ENCODE peak calls at places on chromosomes 16 and 17, in nine cellular contexts. Y, X, F, L, M, N, C, Q and J are unnamed samples.

GRCh38 chr16:13559624-13560023 is 360.3 kb upstream of the ERCC4 start:
- DNase-seq in Q (no peak), X (no peak), N (no peak), L (no peak), C (no peak), F (no peak), Y (no peak), M (no peak), J (no peak)

GRCh38 chr17:76716146-76716833 is 5.5 kb upstream of the MXRA7 start:
- DNase-seq in C (peak), Y (peak), Q (peak), M (no peak), F (peak), N (no peak), L (peak), X (no peak), J (no peak)

GRCh38 chr17:82534401-82534812 is 14.9 kb downstream of the FOXK2 start:
- DNase-seq in N (no peak), M (no peak), F (no peak), X (no peak), L (no peak), Q (peak), C (no peak), Y (no peak), J (no peak)

GRCh38 chr17:78526231-78527025 is 50.8 kb downstream of the DNAH17 start:
- DNase-seq in F (no peak), Q (no peak), M (no peak), Y (no peak), N (peak), C (no peak), L (no peak), X (no peak), J (no peak)

GRCh38 chr17:15508466-15508865 is 41.0 kb upstream of the CDRT4 start:
- DNase-seq in L (no peak), F (no peak), Y (no peak), N (no peak), C (no peak), M (no peak), X (no peak), Q (no peak), J (no peak)

GRCh38 chr17:48878920-48879898 is 13.4 kb upstream of the ATP5MC1 start:
- DNase-seq in M (peak), N (peak), Y (peak), Q (peak), X (no peak), F (no peak), L (no peak), C (peak), J (no peak)

GRCh38 chr17:61709567-61709966 is 118.5 kb upstream of the NACA2 start:
- DNase-seq in X (no peak), C (no peak), Y (no peak), L (no peak), N (no peak), F (no peak), M (no peak), Q (no peak), J (no peak)

GRCh38 chr17:81277421-81277820 is 17.7 kb downstream of the SLC38A10 start:
- DNase-seq in Y (peak), Q (no peak), F (no peak), M (no peak), L (no peak), X (no peak), C (no peak), N (peak), J (no peak)

GRCh38 chr17:78974635-78975591 is 4.8 kb downstream of the LGALS3BP start:
- DNase-seq in Y (peak), C (peak), M (no peak), F (peak), Q (peak), X (peak), L (peak), N (peak), J (no peak)

GRCh38 chr16:27639588-27640276 is 89.8 kb downstream of the KATNIP start:
- DNase-seq in M (no peak), X (no peak), Q (peak), L (no peak), C (peak), N (peak), Y (peak), F (no peak), J (no peak)

GRCh38 chr16:24681793-24682192 is 47.7 kb upstream of the TNRC6A start:
- DNase-seq in C (no peak), Q (peak), M (no peak), X (no peak), L (no peak), Y (peak), N (no peak), F (no peak), J (no peak)

GRCh38 chr16:3766177-3766576 is 48.9 kb upstream of the TRAP1 start:
- DNase-seq in Q (no peak), X (no peak), F (no peak), M (no peak), Y (no peak), L (no peak), C (no peak), N (no peak), J (no peak)

GRCh38 chr16:19884611-19885455 is at the start of gene GPRC5B:
- DNase-seq in Q (no peak), F (peak), L (no peak), M (peak), X (no peak), Y (no peak), N (peak), C (peak), J (no peak)

GRCh38 chr16:68526782-68527145 is 12.3 kb upstream of the ZFP90 start:
- DNase-seq in X (no peak), Q (no peak), Y (no peak), F (no peak), C (no peak), N (no peak), M (no peak), L (no peak), J (no peak)

GRCh38 chr17:78272181-78272913 is 40.9 kb downstream of the TMEM235 start:
- DNase-seq in X (no peak), Q (peak), L (no peak), Y (peak), M (peak), F (peak), N (peak), C (no peak), J (no peak)

GRCh38 chr16:11398851-11399250 is 53.6 kb downstream of the RMI2 start:
- DNase-seq in F (no peak), Y (no peak), N (no peak), X (peak), C (no peak), M (no peak), Q (no peak), L (no peak), J (no peak)

GRCh38 chr17:31582151-31582907 is 190.9 kb downstream of the RAB11FIP4 start:
- DNase-seq in Y (no peak), L (peak), X (no peak), N (peak), Q (no peak), M (no peak), C (no peak), F (peak), J (no peak)

GRCh38 chr17:3513305-3514035 is 37.7 kb downstream of the ASPA start:
- DNase-seq in C (no peak), X (peak), L (no peak), F (no peak), Y (peak), M (no peak), Q (no peak), N (no peak), J (no peak)

GRCh38 chr17:64635647-64636305 is 26.3 kb downstream of the SMURF2 start:
- DNase-seq in L (no peak), X (no peak), M (no peak), N (no peak), Y (peak), F (no peak), C (no peak), Q (peak), J (no peak)

GRCh38 chr17:74566132-74566753 is 1.1 kb downstream of the CD300H start:
- DNase-seq in M (peak), C (peak), Q (peak), Y (peak), L (no peak), X (no peak), F (no peak), N (peak), J (no peak)

GRCh38 chr17:142102-142661 is 4.8 kb downstream of the SCGB1C2 start:
- DNase-seq in F (peak), Y (no peak), X (peak), L (no peak), N (peak), M (no peak), C (peak), Q (peak), J (no peak)

GRCh38 chr16:82801361-82801760 is 174.6 kb downstream of the CDH13 start:
- DNase-seq in Y (no peak), Q (peak), F (no peak), M (no peak), C (no peak), X (no peak), N (no peak), L (no peak), J (no peak)

GRCh38 chr17:49022391-49022941 is 25.3 kb downstream of the IGF2BP1 start:
- DNase-seq in L (no peak), Y (no peak), N (no peak), C (peak), Q (no peak), X (peak), F (no peak), M (no peak), J (no peak)

GRCh38 chr16:81581107-81581506 is 136.5 kb downstream of the CMIP start:
- DNase-seq in N (peak), Y (no peak), L (no peak), X (no peak), F (peak), Q (peak), M (no peak), C (no peak), J (no peak)

GRCh38 chr17:54117452-54117851 is 294.7 kb downstream of the KIF2B start:
- DNase-seq in M (no peak), C (no peak), L (no peak), X (no peak), N (no peak), Y (no peak), F (no peak), Q (no peak), J (no peak)

GRCh38 chr16:75097941-75098897 is 18.4 kb downstream of the LDHD start:
- DNase-seq in M (peak), Q (no peak), L (no peak), Y (no peak), N (no peak), X (no peak), C (no peak), F (no peak), J (no peak)

GRCh38 chr16:75095637-75096036 is 20.9 kb downstream of the LDHD start:
- DNase-seq in X (no peak), Y (no peak), L (no peak), Q (no peak), N (no peak), M (no peak), C (no peak), F (no peak), J (no peak)

GRCh38 chr16:49700222-49700927 is 155.5 kb downstream of the ZNF423 start:
- DNase-seq in M (no peak), X (no peak), Q (no peak), F (no peak), N (peak), C (peak), L (no peak), Y (peak), J (no peak)

GRCh38 chr16:89426736-89427525 is 63.4 kb downstream of the ANKRD11 start:
- DNase-seq in M (no peak), Y (no peak), X (no peak), N (no peak), F (no peak), L (no peak), Q (no peak), C (peak), J (no peak)

GRCh38 chr16:56221995-56222394 is 30.7 kb downstream of the GNAO1 start:
- DNase-seq in L (no peak), C (no peak), M (no peak), N (no peak), Y (no peak), Q (no peak), X (no peak), F (no peak), J (no peak)

GRCh38 chr16:7132465-7132864 is 200.2 kb upstream of the RBFOX1 start:
- DNase-seq in N (no peak), M (no peak), L (no peak), C (no peak), F (no peak), Y (no peak), Q (no peak), X (no peak), J (no peak)

GRCh38 chr16:86231321-86231995 is 278.9 kb upstream of the FOXF1 start:
- DNase-seq in C (no peak), F (no peak), N (no peak), M (no peak), L (no peak), Q (no peak), Y (no peak), X (peak), J (no peak)

GRCh38 chr17:18319604-18320256 is 4.6 kb downstream of the SMCR8 start:
- DNase-seq in Y (peak), M (no peak), Q (peak), L (no peak), F (no peak), C (peak), X (no peak), N (no peak), J (no peak)

GRCh38 chr17:73343168-73343634 is 31.4 kb upstream of the CDC42EP4 start:
- DNase-seq in F (peak), L (no peak), C (peak), Q (peak), N (no peak), M (no peak), X (peak), Y (peak), J (no peak)

GRCh38 chr17:73342057-73342522 is 30.3 kb upstream of the CDC42EP4 start:
- DNase-seq in L (peak), X (peak), Y (peak), F (peak), N (peak), M (no peak), C (peak), Q (peak), J (no peak)

GRCh38 chr17:73341350-73342056 is 29.7 kb upstream of the CDC42EP4 start:
- DNase-seq in Q (no peak), N (no peak), X (no peak), L (no peak), C (no peak), M (no peak), Y (no peak), F (no peak), J (no peak)

GRCh38 chr17:73343739-73344454 is 32.1 kb upstream of the CDC42EP4 start:
- DNase-seq in F (no peak), Q (no peak), L (no peak), C (no peak), Y (no peak), M (no peak), N (no peak), X (peak), J (no peak)

GRCh38 chr17:73342549-73343167 is 30.9 kb upstream of the CDC42EP4 start:
- DNase-seq in L (no peak), M (no peak), Y (no peak), N (no peak), X (no peak), F (no peak), Q (peak), C (peak), J (no peak)
- H3K27ac ChIP-seq in L (peak), M (no peak), Y (peak), N (peak), X (peak), F (peak), Q (peak), C (peak), J (peak)

GRCh38 chr17:63434951-63435571 is 11.0 kb downstream of the CYB561 start:
- DNase-seq in N (peak), M (peak), Y (peak), F (peak), L (peak), X (no peak), C (peak), Q (peak), J (no peak)
- TF ChIP-seq CTCF in N (no peak), M (no peak), Y (no peak), F (no peak), L (no peak), X (no peak), C (peak), Q (peak), J (peak)

DNA sequence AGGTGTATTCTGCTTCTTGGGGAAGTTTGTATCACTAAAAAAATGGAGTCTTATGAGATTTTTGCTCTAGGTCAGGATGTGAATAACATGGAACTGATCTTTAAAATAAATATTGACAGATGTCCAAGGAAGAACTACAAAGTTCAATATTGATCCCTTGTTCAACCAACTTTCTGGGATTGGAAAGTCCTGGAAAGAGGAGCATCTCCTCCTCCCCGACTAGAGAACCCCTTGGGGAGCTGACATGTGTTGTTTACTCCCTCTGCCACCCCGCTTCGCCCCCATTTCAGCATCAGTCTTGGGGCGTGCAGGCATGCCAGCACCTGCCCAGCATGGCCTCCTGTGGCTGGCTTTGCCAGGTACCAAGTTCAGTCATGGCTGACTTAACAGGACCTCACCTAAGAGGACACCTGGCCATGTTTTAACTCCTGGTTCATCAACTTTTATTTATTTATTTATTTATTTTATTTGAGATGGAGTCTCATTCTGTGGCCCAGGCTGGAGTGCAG is 33.8 kb downstream of the PMFBP1 start:
- DNase-seq in C (no peak), Y (no peak), X (no peak), N (no peak), F (no peak), Q (no peak), M (no peak), L (no peak), J (no peak)
- H3K27ac ChIP-seq in C (no peak), Y (no peak), X (no peak), N (no peak), F (no peak), Q (no peak), M (no peak), L (no peak), J (no peak)

GRCh38 chr17:13158511-13159240 is 140.8 kb upstream of the ELAC2 start:
- DNase-seq in Q (no peak), C (no peak), F (no peak), Y (no peak), L (no peak), N (no peak), X (no peak), M (no peak), J (no peak)

GRCh38 chr17:13154932-13155331 is 137.1 kb upstream of the ELAC2 start:
- DNase-seq in N (no peak), F (no peak), M (no peak), L (no peak), Y (no peak), Q (no peak), X (no peak), C (no peak), J (no peak)

GRCh38 chr17:13154403-13154802 is 136.6 kb upstream of the ELAC2 start:
- DNase-seq in C (no peak), M (no peak), Y (no peak), Q (no peak), N (no peak), L (no peak), X (no peak), F (no peak), J (no peak)

GRCh38 chr17:13157656-13158055 is 139.8 kb upstream of the ELAC2 start:
- DNase-seq in X (no peak), Q (no peak), F (no peak), L (no peak), M (no peak), N (no peak), Y (no peak), C (no peak), J (no peak)

GRCh38 chr17:13153036-13153435 is 135.2 kb upstream of the ELAC2 start:
- DNase-seq in N (no peak), X (no peak), L (no peak), M (no peak), Q (peak), C (no peak), F (no peak), Y (no peak), J (no peak)
- TF ChIP-seq CTCF in N (no peak), X (no peak), L (no peak), M (no peak), Q (no peak), C (no peak), F (no peak), Y (no peak), J (no peak)

GRCh38 chr17:43210576-43210975 is 1.1 kb upstream of the TMEM106A start:
- DNase-seq in Y (no peak), N (no peak), X (no peak), M (no peak), C (no peak), Q (no peak), L (no peak), F (no peak), J (no peak)
- H3K27ac ChIP-seq in Y (no peak), N (peak), X (no peak), M (no peak), C (no peak), Q (peak), L (peak), F (peak), J (peak)

GRCh38 chr17:2250140-2251095 is 53.2 kb downstream of the SMG6 start:
- DNase-seq in F (no peak), L (no peak), N (no peak), Y (no peak), X (peak), Q (no peak), M (no peak), C (no peak), J (no peak)
- TF ChIP-seq CTCF in F (no peak), L (no peak), N (no peak), Y (no peak), X (no peak), Q (no peak), M (no peak), C (no peak), J (no peak)

GRCh38 chr17:27380551-27380950 is 75.7 kb upstream of the KSR1 start:
- DNase-seq in X (peak), M (no peak), C (no peak), F (no peak), Q (no peak), Y (no peak), N (no peak), L (no peak), J (no peak)
- H3K27ac ChIP-seq in X (no peak), M (no peak), C (no peak), F (peak), Q (no peak), Y (no peak), N (no peak), L (peak), J (peak)

GRCh38 chr17:44961921-44962350 is 6.2 kb downstream of the C1QL1 start:
- DNase-seq in F (no peak), M (no peak), Y (peak), N (no peak), L (no peak), Q (no peak), C (no peak), X (no peak), J (no peak)
- TF ChIP-seq CTCF in F (no peak), M (no peak), Y (no peak), N (no peak), L (no peak), Q (no peak), C (no peak), X (no peak), J (no peak)

GRCh38 chr17:55273579-55274370 is 9.0 kb downstream of the HLF start:
- DNase-seq in F (peak), M (no peak), C (no peak), N (no peak), Q (peak), Y (no peak), L (peak), X (no peak), J (no peak)
- H3K27ac ChIP-seq in F (peak), M (no peak), C (no peak), N (no peak), Q (no peak), Y (no peak), L (peak), X (peak), J (peak)

DNA sequence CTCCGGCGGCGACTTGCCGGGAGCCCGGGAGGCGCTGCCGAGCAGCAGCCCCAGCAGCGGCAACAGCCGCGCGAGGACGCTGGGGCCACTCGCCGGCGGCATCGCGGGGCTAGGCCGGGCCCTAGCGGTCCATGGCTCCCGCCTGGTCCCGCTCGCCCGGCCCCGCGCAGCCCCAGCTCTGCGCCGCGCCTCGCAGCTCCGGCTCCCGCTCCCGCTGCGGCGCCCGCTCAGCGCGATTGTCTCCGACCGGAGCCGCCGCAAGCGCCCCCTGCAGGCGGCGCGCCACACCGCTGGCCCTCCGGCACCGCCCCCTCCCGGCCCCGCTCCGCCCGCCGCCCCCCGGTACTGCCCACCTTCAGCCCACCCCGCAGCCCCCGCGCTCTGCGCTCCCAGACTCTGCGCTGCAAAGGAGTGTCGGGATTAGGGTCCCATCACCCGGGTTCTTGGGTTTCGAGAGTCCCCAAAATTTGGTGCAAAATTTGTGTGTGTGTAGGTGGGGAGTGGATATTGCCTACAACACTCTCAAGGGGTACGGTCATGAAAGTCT is at the start of gene FAM171A2:
- DNase-seq in L (no peak), C (peak), Y (peak), N (no peak), F (no peak), M (peak), X (peak), Q (peak), J (no peak)
- TF ChIP-seq CTCF in L (peak), C (no peak), Y (peak), N (peak), F (no peak), M (peak), X (no peak), Q (peak), J (peak)